ENCODE peak calls at places on chromosome 9, in ten cellular contexts. C, R, P, Z, K, F, E, V, H and A are unnamed samples.

GRCh38 chr9:137301086-137301947 is 754 bp downstream of the NRARP start:
- DNase-seq in V (peak), F (no peak), H (peak), Z (peak), R (no peak), P (no peak), E (peak), C (no peak), K (peak), A (no peak)

GRCh38 chr9:129326061-129327005 is 148.3 kb upstream of the IER5L start:
- DNase-seq in E (no peak), F (no peak), K (no peak), C (no peak), Z (no peak), P (no peak), V (no peak), R (no peak), H (no peak), A (no peak)

GRCh38 chr9:21770877-21771560 is 31.4 kb upstream of the MTAP start:
- DNase-seq in R (no peak), P (peak), E (peak), F (no peak), K (peak), Z (peak), V (no peak), H (no peak), C (no peak), A (no peak)

GRCh38 chr9:124420991-124421543 is 5.8 kb upstream of the PSMB7 start:
- DNase-seq in V (no peak), E (peak), K (no peak), F (no peak), P (no peak), R (no peak), C (peak), H (no peak), Z (no peak), A (no peak)

GRCh38 chr9:132312873-132313272 is 41.9 kb downstream of the SETX start:
- DNase-seq in Z (no peak), K (no peak), F (no peak), E (peak), H (no peak), R (no peak), C (no peak), P (no peak), V (no peak), A (no peak)

GRCh38 chr9:108885643-108886348 is 23.7 kb downstream of the ACTL7A start:
- DNase-seq in R (peak), P (peak), F (no peak), E (peak), C (peak), K (peak), Z (peak), H (no peak), V (peak), A (no peak)

GRCh38 chr9:18688581-18688980 is 214.6 kb downstream of the ADAMTSL1 start:
- DNase-seq in Z (peak), H (no peak), R (no peak), V (no peak), E (no peak), K (no peak), C (no peak), P (peak), F (no peak), A (no peak)

GRCh38 chr9:2028888-2029287 is 13.7 kb downstream of the SMARCA2 start:
- DNase-seq in H (no peak), Z (no peak), V (no peak), P (no peak), K (no peak), F (no peak), C (no peak), E (no peak), R (no peak), A (no peak)

GRCh38 chr9:134376386-134377142 is 50.3 kb downstream of the RXRA start:
- DNase-seq in F (no peak), Z (no peak), E (no peak), R (no peak), P (no peak), C (no peak), H (peak), K (no peak), V (no peak), A (no peak)

GRCh38 chr9:132164604-132165362 is 2.9 kb downstream of the NTNG2 start:
- DNase-seq in R (no peak), V (no peak), K (no peak), Z (no peak), F (no peak), H (no peak), C (no peak), E (peak), P (no peak), A (no peak)

GRCh38 chr9:79592736-79593493 is 21.1 kb downstream of the TLE4 start:
- DNase-seq in F (no peak), V (no peak), K (no peak), C (no peak), Z (peak), P (no peak), R (no peak), H (no peak), E (no peak), A (peak)

GRCh38 chr9:13278368-13279246 is 885 bp downstream of the MPDZ start:
- DNase-seq in P (peak), C (peak), E (peak), K (peak), V (no peak), Z (peak), H (peak), R (no peak), F (no peak), A (no peak)

GRCh38 chr9:84111726-84112125 is 131.1 kb downstream of the RMI1 start:
- DNase-seq in R (no peak), V (no peak), F (no peak), E (peak), Z (peak), P (peak), H (no peak), K (peak), C (no peak), A (no peak)

GRCh38 chr9:127360205-127360604 is 36.8 kb upstream of the SLC2A8 start:
- DNase-seq in H (no peak), R (no peak), V (no peak), F (no peak), E (peak), K (no peak), C (no peak), P (no peak), Z (no peak), A (no peak)

GRCh38 chr9:13934411-13934810 is 379.5 kb downstream of the NFIB start:
- DNase-seq in C (peak), F (no peak), H (no peak), R (no peak), V (no peak), E (no peak), P (no peak), K (no peak), Z (no peak), A (no peak)

GRCh38 chr9:18905033-18905882 is 127.8 kb downstream of the SAXO1 start:
- DNase-seq in R (no peak), Z (no peak), P (no peak), E (peak), C (no peak), V (peak), K (no peak), H (no peak), F (no peak), A (no peak)

GRCh38 chr9:117434568-117434967 is 19.7 kb upstream of the ASTN2 start:
- DNase-seq in R (no peak), H (no peak), P (peak), F (no peak), V (no peak), C (no peak), Z (peak), E (no peak), K (no peak), A (no peak)

GRCh38 chr9:8241201-8241600 is 441.6 kb upstream of the DMAC1 start:
- DNase-seq in E (no peak), Z (no peak), P (no peak), H (no peak), K (no peak), V (no peak), F (no peak), C (no peak), R (no peak), A (no peak)

GRCh38 chr9:135375001-135375400 is 104.6 kb upstream of the PPP1R26 start:
- DNase-seq in P (no peak), E (no peak), H (no peak), K (no peak), C (no peak), F (no peak), R (no peak), Z (no peak), V (no peak), A (no peak)

GRCh38 chr9:125785187-125785840 is 38.1 kb downstream of the PBX3 start:
- DNase-seq in K (no peak), P (no peak), H (no peak), R (peak), F (no peak), E (peak), V (no peak), Z (no peak), C (no peak), A (no peak)

GRCh38 chr9:23372703-23373102 is 453.3 kb downstream of the ELAVL2 start:
- DNase-seq in P (no peak), F (no peak), R (no peak), V (no peak), H (no peak), E (no peak), K (peak), Z (no peak), C (no peak), A (no peak)